ENCODE peak calls at places on chromosomes 16 and 17, in six cellular contexts. E is ovary, M is HCT116, G is vagina, I is uterus, L is lower leg skin. A is an unnamed sample.

GRCh38 chr16:75304521-75305363 is 53.3 kb upstream of the BCAR1 start:
- DNase-seq in E (peak; percentile 53), M (peak; percentile 10), G (no peak), I (no peak), L (peak; percentile 89), A (no peak)

GRCh38 chr17:11901901-11902300 is 95.4 kb downstream of the ZNF18 start:
- DNase-seq in E (no peak), M (no peak), G (no peak), I (no peak), L (no peak), A (no peak)

GRCh38 chr17:2909853-2910234 is 113.6 kb downstream of the RAP1GAP2 start:
- DNase-seq in E (no peak), M (no peak), G (no peak), I (no peak), L (no peak), A (no peak)

GRCh38 chr17:36532435-36532975 is 2.2 kb downstream of the MYO19 start:
- DNase-seq in E (no peak), M (no peak), G (no peak), I (no peak), L (no peak), A (no peak)

GRCh38 chr16:70512456-70512855 is 10.9 kb downstream of the COG4 start:
- DNase-seq in E (no peak), M (no peak), G (no peak), I (no peak), L (no peak), A (no peak)

GRCh38 chr16:58515871-58516767 is 802 bp downstream of the SETD6 start:
- DNase-seq in E (peak; percentile 63), M (no peak), G (peak; percentile 84), I (no peak), L (no peak), A (no peak)

GRCh38 chr16:239948-240277 is 5.3 kb downstream of the FAM234A start:
- DNase-seq in E (no peak), M (no peak), G (no peak), I (no peak), L (no peak), A (no peak)

GRCh38 chr16:87350031-87350430 is 32.8 kb upstream of the C16orf95 start:
- DNase-seq in E (no peak), M (no peak), G (no peak), I (no peak), L (no peak), A (no peak)

GRCh38 chr16:49340466-49340865 is 33.1 kb upstream of the C16orf78 start:
- DNase-seq in E (no peak), M (no peak), G (peak; percentile 56), I (no peak), L (peak; percentile 57), A (no peak)

GRCh38 chr16:52497067-52497816 is 49.7 kb downstream of the TOX3 start:
- DNase-seq in E (no peak), M (no peak), G (no peak), I (no peak), L (no peak), A (no peak)

DNA sequence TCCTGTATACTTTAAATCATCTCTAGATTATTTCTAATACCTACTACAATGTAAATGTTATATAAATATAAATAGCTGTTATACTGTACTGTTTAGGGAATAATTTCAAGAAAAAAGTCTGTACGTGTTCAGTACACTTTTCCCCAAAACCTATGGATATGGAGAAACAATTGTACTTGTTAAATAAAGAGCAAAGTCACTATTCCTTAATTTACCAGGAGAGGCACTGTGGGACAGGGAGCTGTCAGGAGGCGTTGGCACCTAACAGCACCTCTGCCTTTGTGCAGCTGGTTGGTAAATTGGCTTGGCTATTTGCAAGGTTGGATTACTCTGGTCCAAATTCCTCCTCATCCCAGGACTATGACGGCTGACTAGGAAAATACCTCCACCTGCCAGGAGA is 28.0 kb downstream of the CRHR1 start:
- DNase-seq in E (no peak), M (peak; percentile 37), G (no peak), I (no peak), L (no peak), A (no peak)
- TF ChIP-seq CTCF in E (no peak), M (peak; percentile 28), G (no peak), I (no peak), L (no peak), A (peak; percentile 40)

DNA sequence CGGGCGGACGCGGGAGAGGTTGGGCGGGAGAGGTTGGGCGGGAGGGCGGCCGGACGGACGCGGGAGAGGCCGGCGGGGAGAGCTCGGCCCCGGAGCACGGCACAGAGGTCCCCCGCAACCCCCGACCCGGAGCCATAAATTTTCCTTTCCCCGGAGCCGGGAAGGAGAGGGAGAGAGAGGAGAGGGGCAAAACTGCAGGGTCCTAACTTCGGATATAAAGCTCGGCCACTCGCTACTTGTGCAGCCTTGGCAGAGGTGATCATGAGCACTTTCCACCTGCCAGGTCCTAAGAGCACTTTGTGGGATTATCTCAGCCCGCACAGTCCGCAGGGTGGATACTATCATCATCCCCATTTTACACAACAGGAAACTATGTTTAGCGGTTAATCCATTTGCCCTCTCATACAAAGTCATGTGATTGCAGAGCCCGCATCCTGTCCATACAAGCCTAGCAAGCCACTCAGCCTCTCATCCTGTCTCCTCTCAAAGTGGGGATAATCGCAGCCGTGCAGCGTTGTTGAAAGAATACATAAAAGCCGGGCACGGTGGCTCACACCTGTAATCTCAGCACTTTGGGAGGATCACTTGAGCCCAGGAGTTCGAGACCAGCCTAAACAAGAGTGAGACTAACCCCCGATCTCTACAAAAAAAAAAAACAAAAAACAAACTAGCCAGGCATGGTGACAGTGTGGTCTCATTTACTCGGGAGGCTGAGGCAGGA is 780 bp upstream of the DCAKD start:
- DNase-seq in E (peak; percentile 60), M (no peak), G (no peak), I (peak; percentile 62), L (peak; percentile 90), A (no peak)
- TF ChIP-seq POLR2A in E (peak; percentile 46), M (no peak), G (peak; percentile 78), I (peak; percentile 52), L (peak; percentile 32), A (no peak)

DNA sequence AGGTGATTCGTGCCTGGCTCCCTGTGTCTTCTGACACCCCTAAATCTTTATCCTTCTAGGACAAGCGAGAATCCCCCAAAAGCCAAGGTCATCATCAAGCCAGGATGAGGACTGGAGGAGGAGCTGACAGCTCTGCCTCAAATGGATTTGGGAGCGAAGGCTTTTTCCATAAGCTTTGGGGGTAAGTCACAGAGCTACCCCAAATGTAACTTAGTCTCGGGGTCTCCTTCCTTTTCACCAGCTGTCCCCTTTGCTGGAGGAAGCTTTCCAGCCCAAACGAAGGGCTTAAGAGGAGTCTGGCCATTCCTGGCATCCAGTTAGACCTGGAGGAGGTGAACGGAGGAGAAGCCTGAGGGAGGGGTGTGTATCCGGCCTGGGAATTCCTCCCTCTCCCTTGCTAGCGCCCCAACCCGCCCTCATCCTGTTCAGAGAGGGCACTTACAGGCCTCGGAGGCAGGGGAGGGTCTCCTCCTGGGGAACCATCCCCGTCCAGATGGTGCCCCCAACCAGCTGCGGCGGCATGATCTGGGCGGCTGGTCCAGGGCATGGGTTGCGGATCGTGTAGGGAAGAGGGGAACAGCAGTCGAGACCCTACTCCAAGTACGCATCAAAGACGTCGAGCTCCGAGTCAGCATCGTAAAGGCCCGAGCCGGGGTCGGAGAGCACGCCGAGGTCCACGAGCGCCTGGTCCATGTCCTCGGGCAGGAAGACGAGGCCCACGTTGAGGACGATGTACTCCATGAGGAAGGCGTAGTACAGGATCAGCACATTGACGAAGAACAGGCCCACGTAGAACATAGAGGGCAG is 938 bp downstream of the DEXI start:
- DNase-seq in E (peak; percentile 61), M (no peak), G (no peak), I (no peak), L (no peak), A (no peak)
- H3K4me3 ChIP-seq in E (peak overlapping the region; percentile 67), M (peak overlapping the region; percentile 71), G (peak overlapping the region; percentile 80), I (peak overlapping the region; percentile 51), L (peak overlapping the region; percentile 63), A (peak overlapping the region; percentile 89)

DNA sequence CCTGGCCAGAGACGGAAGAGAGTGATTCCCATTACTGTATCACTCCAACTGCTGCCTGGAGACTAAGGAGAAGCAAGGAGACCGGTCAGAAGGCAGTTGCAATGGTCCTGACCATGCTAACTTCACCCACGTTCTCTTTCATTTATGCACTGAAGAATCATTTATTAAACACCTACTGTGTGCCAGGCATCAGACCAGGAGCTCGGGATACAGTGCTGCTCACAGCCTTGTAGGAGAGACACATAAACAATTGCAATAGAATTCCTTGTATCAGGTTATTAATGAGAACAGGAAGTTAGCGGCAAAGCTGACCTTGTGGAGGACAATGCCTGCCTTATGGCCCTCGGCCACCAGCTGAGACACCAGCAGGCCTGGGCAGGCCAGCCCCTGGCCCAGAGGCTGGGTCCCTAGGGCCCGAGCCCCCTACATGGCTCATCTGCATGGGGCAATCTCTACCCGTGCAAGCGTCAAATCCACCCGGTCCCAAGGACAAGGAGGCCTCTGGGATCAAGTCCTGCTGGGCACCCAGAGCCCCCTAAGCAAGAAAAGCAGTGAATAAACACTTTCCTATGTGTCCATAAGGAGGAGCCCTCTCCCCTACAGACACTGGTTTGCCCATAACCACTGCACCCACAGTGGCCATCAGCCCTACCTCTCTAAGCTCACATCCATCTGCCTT is 8.6 kb upstream of the ENPP7 start:
- DNase-seq in E (no peak), M (no peak), G (no peak), I (no peak), L (no peak), A (no peak)
- TF ChIP-seq CTCF in E (no peak), M (peak; percentile 39), G (no peak), I (no peak), L (no peak), A (no peak)

GRCh38 chr17:27573548-27573947 is 57.4 kb upstream of the LGALS9 start:
- DNase-seq in E (no peak), M (no peak), G (no peak), I (no peak), L (no peak), A (no peak)

GRCh38 chr17:27575912-27576252 is 55.1 kb upstream of the LGALS9 start:
- DNase-seq in E (no peak), M (no peak), G (no peak), I (no peak), L (no peak), A (no peak)

GRCh38 chr17:27576429-27577123 is 54.4 kb upstream of the LGALS9 start:
- DNase-seq in E (no peak), M (no peak), G (no peak), I (no peak), L (no peak), A (no peak)

GRCh38 chr17:27573971-27574525 is 56.9 kb upstream of the LGALS9 start:
- DNase-seq in E (no peak), M (no peak), G (no peak), I (no peak), L (no peak), A (no peak)

GRCh38 chr17:27575100-27575911 is 55.7 kb upstream of the LGALS9 start:
- DNase-seq in E (no peak), M (no peak), G (no peak), I (no peak), L (no peak), A (no peak)
- TF ChIP-seq POLR2A in E (no peak), M (no peak), G (no peak), I (no peak), L (no peak), A (no peak)

GRCh38 chr17:8110456-8110804 is 7.9 kb downstream of the ALOXE3 start:
- DNase-seq in E (no peak), M (no peak), G (no peak), I (no peak), L (no peak), A (no peak)
- H3K4me3 ChIP-seq in E (no peak overlapping the region), M (no peak overlapping the region), G (peak overlapping the region; percentile 29), I (no peak overlapping the region), L (no peak overlapping the region), A (no peak overlapping the region)

A was measured in esophagus squamous epithelium.